ENCODE peak calls at places on chromosome 14, in five cellular contexts. N is IMR-90, Z is MM.1S, U is neuronal stem cell, V is NT2/D1. P is an unnamed sample. For H3K9me3, the result is how much of the 10 kb centered on the place peaks cover.

GRCh38 chr14:68535404-68536024 is 257.4 kb downstream of the ZFP36L1 start:
- DNase-seq in V (no peak), N (peak), U (no peak), Z (no peak), P (no peak)

GRCh38 chr14:94622653-94623421 is 10.6 kb downstream of the SERPINA3 start:
- DNase-seq in Z (no peak), V (no peak), U (no peak), N (no peak), P (no peak)

GRCh38 chr14:101501341-101501740 is 60.0 kb upstream of the DIO3 start:
- DNase-seq in Z (no peak), U (no peak), V (no peak), N (no peak), P (no peak)

GRCh38 chr14:56181666-56182065 is 63.5 kb downstream of the PELI2 start:
- DNase-seq in Z (no peak), N (peak), U (no peak), V (no peak), P (no peak)

GRCh38 chr14:88831285-88831684 is 6.8 kb downstream of the TTC8 start:
- DNase-seq in N (peak), Z (no peak), U (no peak), V (no peak), P (no peak)

GRCh38 chr14:26191123-26191522 is 406.7 kb downstream of the NOVA1 start:
- DNase-seq in N (no peak), V (no peak), Z (no peak), U (no peak), P (no peak)

GRCh38 chr14:95260537-95261440 is 58.9 kb downstream of the CLMN start:
- DNase-seq in Z (no peak), N (peak), V (no peak), U (no peak), P (no peak)

GRCh38 chr14:36617824-36618223 is 35.4 kb upstream of the NKX2-8 start:
- DNase-seq in V (no peak), U (no peak), N (no peak), Z (no peak), P (no peak)

GRCh38 chr14:104223101-104223809 is 84.9 kb downstream of the KIF26A start:
- DNase-seq in Z (no peak), V (no peak), N (no peak), U (no peak), P (no peak)

GRCh38 chr14:68628605-68629310 is 164.1 kb downstream of the ZFP36L1 start:
- DNase-seq in V (no peak), U (no peak), N (no peak), Z (no peak), P (no peak)

GRCh38 chr14:94562019-94562418 is 777 bp downstream of the SERPINA4 start:
- DNase-seq in N (no peak), V (no peak), U (no peak), Z (peak), P (no peak)

GRCh38 chr14:24806061-24806678 is 172.2 kb upstream of the GZMB start:
- DNase-seq in V (peak), N (peak), Z (peak), U (peak), P (no peak)

GRCh38 chr14:99313234-99313633 is 41.2 kb upstream of the BCL11B start:
- DNase-seq in N (no peak), Z (no peak), U (no peak), V (no peak), P (no peak)

GRCh38 chr14:51512321-51512720 is 139.4 kb upstream of the FRMD6 start:
- DNase-seq in V (no peak), N (no peak), U (no peak), Z (no peak), P (no peak)

GRCh38 chr14:102729268-102729667 is 48.0 kb upstream of the TRAF3 start:
- DNase-seq in U (no peak), V (no peak), N (no peak), Z (no peak), P (no peak)

GRCh38 chr14:69439516-69440270 is 41.2 kb downstream of the SLC39A9 start:
- DNase-seq in U (no peak), N (no peak), Z (no peak), V (no peak), P (no peak)

GRCh38 chr14:22386924-22387775 is 201.9 kb downstream of the DAD1 start:
- DNase-seq in N (peak), V (peak), Z (peak), U (peak), P (peak)

GRCh38 chr14:93994919-93995682 is 2.0 kb upstream of the CCDC197 start:
- DNase-seq in U (no peak), N (peak), V (no peak), Z (no peak), P (no peak)

GRCh38 chr14:103224996-103225874 is 102.0 kb downstream of the TNFAIP2 start:
- DNase-seq in N (peak), U (no peak), Z (no peak), V (no peak), P (no peak)

GRCh38 chr14:71179046-71179445 is 271.8 kb downstream of the PCNX1 start:
- DNase-seq in Z (no peak), N (no peak), U (no peak), V (no peak), P (no peak)

GRCh38 chr14:75156901-75157300 is 19.5 kb downstream of the TMED10 start:
- DNase-seq in N (no peak), V (no peak), Z (no peak), U (no peak), P (no peak)

GRCh38 chr14:50928002-50928635 is 16.2 kb downstream of the PYGL start:
- DNase-seq in N (peak), V (no peak), Z (no peak), U (no peak), P (no peak)

GRCh38 chr14:102033241-102033640 is 53.6 kb downstream of the HSP90AA1 start:
- DNase-seq in U (no peak), N (no peak), V (no peak), Z (no peak), P (no peak)

GRCh38 chr14:64388533-64389243 is 535 bp downstream of the MTHFD1 start:
- DNase-seq in V (no peak), Z (no peak), N (peak), U (no peak), P (no peak)

GRCh38 chr14:69342928-69343525 is 55.1 kb downstream of the ERH start:
- DNase-seq in N (no peak), U (no peak), Z (no peak), V (no peak), P (no peak)

GRCh38 chr14:50784683-50785505 is 46.1 kb downstream of the NIN start:
- DNase-seq in V (no peak), N (no peak), U (no peak), Z (no peak), P (no peak)

GRCh38 chr14:98926802-98927201 is 345.2 kb downstream of the BCL11B start:
- DNase-seq in U (no peak), V (no peak), Z (no peak), N (no peak), P (no peak)

GRCh38 chr14:106276326-106277267 is 750.2 kb downstream of the TMEM121 start:
- DNase-seq in V (no peak), N (no peak), U (no peak), Z (no peak), P (no peak)
- H3K9me3 ChIP-seq in V (under half), N (under half), U (under half), Z (under half), P (under half)

GRCh38 chr14:32329146-32329545 is at the start of gene AKAP6:
- DNase-seq in Z (no peak), V (no peak), U (peak), N (no peak), P (no peak)

GRCh38 chr14:32327255-32327961 is 1.7 kb upstream of the AKAP6 start:
- DNase-seq in U (no peak), V (no peak), N (no peak), Z (peak), P (no peak)

GRCh38 chr14:32330356-32331226 is 1.5 kb downstream of the AKAP6 start:
- DNase-seq in V (no peak), N (no peak), Z (no peak), U (peak), P (no peak)

GRCh38 chr14:32331227-32331597 is 2.1 kb downstream of the AKAP6 start:
- DNase-seq in Z (no peak), N (no peak), V (no peak), U (peak), P (no peak)

GRCh38 chr14:32329690-32330290 is 692 bp downstream of the AKAP6 start:
- DNase-seq in N (no peak), V (no peak), U (no peak), Z (peak), P (no peak)
- H3K9ac ChIP-seq in N (no peak), V (no peak), U (no peak), Z (no peak), P (no peak)

GRCh38 chr14:19949218-19949617 is 18.5 kb downstream of the OR4K1 start:
- DNase-seq in V (no peak), N (no peak), U (no peak), Z (no peak), P (no peak)
- H3K9me3 ChIP-seq in V (under half), N (under half), U (under half), Z (under half), P (under half)

GRCh38 chr14:54687750-54688119 is 120.8 kb downstream of the SAMD4A start:
- DNase-seq in V (no peak), U (no peak), Z (no peak), N (no peak), P (no peak)
- H3K9ac ChIP-seq in V (no peak), U (no peak), Z (no peak), N (no peak), P (no peak)

GRCh38 chr14:53127832-53128231 is 25.3 kb downstream of the DDHD1 start:
- DNase-seq in U (no peak), Z (no peak), N (no peak), V (no peak), P (no peak)
- H3K9me3 ChIP-seq in U (under half), Z (under half), N (under half), V (under half), P (under half)

GRCh38 chr14:105999361-106000028 is 473.1 kb downstream of the TMEM121 start:
- DNase-seq in N (no peak), Z (no peak), V (peak), U (no peak), P (no peak)
- H3K9ac ChIP-seq in N (no peak), Z (no peak), V (no peak), U (no peak), P (no peak)

DNA sequence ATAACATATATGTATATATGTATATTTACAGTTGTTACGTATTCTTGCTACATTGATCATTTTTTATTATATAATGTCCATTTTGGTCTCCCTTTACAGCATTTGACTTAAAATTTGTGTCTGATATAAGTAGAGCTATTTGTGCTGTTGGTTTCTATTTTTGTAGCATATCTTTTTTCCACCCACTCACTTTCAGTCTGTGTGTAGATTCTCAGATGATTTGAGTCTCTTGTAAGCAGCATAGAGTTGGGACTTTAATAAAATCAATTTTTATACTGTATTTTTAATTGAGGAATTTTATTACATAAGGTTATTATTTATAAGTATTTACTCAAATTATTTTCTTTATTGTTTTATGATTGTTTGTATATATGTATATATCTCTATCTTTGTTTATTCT is 1293.7 kb downstream of the TMEM121 start:
- DNase-seq in U (no peak), N (no peak), V (no peak), Z (no peak), P (no peak)
- H3K9me3 ChIP-seq in U (under half), N (under half), V (under half), Z (under half), P (under half)

P was measured in SK-N-MC.